ENCODE peak calls at places on chromosomes 12 and 14, in four cellular contexts. A, C, R and X are unnamed samples.
A peak's percentile ranks its signal among the peaks of the same experiment; 100 is the strongest.

GRCh38 chr12:124909831-124910560 is 4.5 kb downstream of the UBC start:
- DNase-seq in A (no peak), C (peak; percentile 35), R (peak; percentile 31), X (no peak)

GRCh38 chr12:45219621-45220020 is 3.7 kb downstream of the ANO6 start:
- DNase-seq in A (no peak), C (no peak), R (peak; percentile 39), X (no peak)

GRCh38 chr12:56683-57346 is 9.8 kb upstream of the IQSEC3 start:
- DNase-seq in C (no peak), R (no peak), A (no peak), X (no peak)

GRCh38 chr12:9730011-9730410 is 2.9 kb downstream of the CLECL1 start:
- DNase-seq in A (no peak), R (no peak), C (no peak), X (no peak)

GRCh38 chr14:55146425-55146824 is 17.4 kb downstream of the LGALS3 start:
- DNase-seq in A (no peak), R (no peak), C (no peak), X (no peak)

GRCh38 chr12:5969156-5969973 is 24.3 kb upstream of the ANO2 start:
- DNase-seq in C (no peak), R (no peak), A (no peak), X (no peak)

GRCh38 chr12:67927815-67928214 is 61.4 kb upstream of the IFNG-AS1 start:
- DNase-seq in A (no peak), R (no peak), C (no peak), X (no peak)

GRCh38 chr12:58584885-58585284 is 335.4 kb downstream of the LRIG3 start:
- DNase-seq in A (no peak), R (no peak), C (no peak), X (no peak)

GRCh38 chr12:130713581-130713991 is 2.5 kb downstream of the RIMBP2 start:
- DNase-seq in A (no peak), C (no peak), R (no peak), X (peak; percentile 42)

GRCh38 chr14:23443881-23444280 is 8.4 kb upstream of the MYH7 start:
- DNase-seq in C (no peak), A (no peak), R (no peak), X (no peak)

GRCh38 chr14:77882098-77882497 is 82.2 kb downstream of the ADCK1 start:
- DNase-seq in R (no peak), C (no peak), A (peak; percentile 37), X (peak; percentile 93)

GRCh38 chr12:66144796-66145754 is 14.5 kb upstream of the LLPH start:
- DNase-seq in A (peak; percentile 55), C (peak; percentile 31), R (peak; percentile 24), X (peak; percentile 46)

GRCh38 chr12:116346751-116347150 is 69.3 kb upstream of the MED13L start:
- DNase-seq in C (peak; percentile 87), A (no peak), R (no peak), X (peak; percentile 27)

GRCh38 chr12:83827860-83828259 is 1084.7 kb downstream of the SLC6A15 start:
- DNase-seq in R (no peak), A (no peak), C (no peak), X (no peak)

GRCh38 chr12:18382486-18382885 is 121.2 kb downstream of the PIK3C2G start:
- DNase-seq in A (no peak), C (peak; percentile 29), R (no peak), X (no peak)

GRCh38 chr12:39587247-39587646 is 32.4 kb downstream of the ABCD2 start:
- DNase-seq in C (no peak), A (no peak), R (no peak), X (no peak)

GRCh38 chr12:79420146-79420618 is 270.6 kb downstream of the PAWR start:
- DNase-seq in C (peak; percentile 97), R (no peak), A (peak; percentile 64), X (no peak)

GRCh38 chr14:20632448-20632830 is 9.1 kb downstream of the OR6S1 start:
- DNase-seq in C (no peak), A (no peak), R (no peak), X (no peak)

GRCh38 chr12:24945822-24946221 is 3.1 kb downstream of the BCAT1 start:
- DNase-seq in C (no peak), R (no peak), A (no peak), X (no peak)

GRCh38 chr12:87428701-87429277 is 600.4 kb downstream of the C12orf50 start:
- DNase-seq in R (no peak), C (peak; percentile 54), A (no peak), X (no peak)
- TF ChIP-seq CTCF in R (no peak), C (no peak), A (no peak), X (no peak)

DNA sequence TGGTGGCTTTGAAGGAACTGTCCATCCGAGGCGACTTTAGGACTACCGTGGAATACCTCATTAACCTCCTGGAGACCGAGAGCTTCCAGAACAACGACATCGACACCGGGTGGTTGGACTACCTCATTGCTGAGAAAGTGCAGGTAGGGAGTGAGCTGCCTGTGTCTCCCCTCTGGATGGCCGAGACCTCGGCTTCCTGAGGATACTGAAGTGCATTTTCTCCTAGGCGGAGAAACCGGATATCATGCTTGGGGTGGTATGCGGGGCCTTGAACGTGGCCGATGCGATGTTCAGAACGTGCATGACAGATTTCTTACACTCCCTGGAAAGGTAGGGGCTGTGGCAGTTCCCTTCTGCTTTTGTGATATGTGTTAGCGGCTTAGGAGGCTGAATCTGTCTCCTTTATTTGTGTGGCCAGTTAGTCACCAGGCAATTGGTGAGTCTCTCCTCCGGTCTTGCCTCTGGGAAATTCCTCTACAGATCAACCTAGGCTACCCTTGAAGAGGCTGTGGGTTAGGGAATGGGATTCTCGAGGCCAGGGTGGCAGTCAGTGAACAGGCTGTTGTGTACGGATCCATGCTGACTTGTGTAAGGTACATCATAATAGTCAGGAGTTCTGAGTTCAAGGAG is 75.3 kb downstream of the ACACB start:
- DNase-seq in C (no peak), A (no peak), R (no peak), X (no peak)
- H3K4me3 ChIP-seq in C (no peak overlapping the region), A (no peak overlapping the region), R (no peak overlapping the region), X (no peak overlapping the region)

GRCh38 chr12:53059434-53060063 is 9.7 kb downstream of the TNS2 start:
- DNase-seq in C (no peak), R (no peak), A (no peak), X (no peak)
- H3K27ac ChIP-seq in C (no peak overlapping the region), R (peak overlapping the region; percentile 74), A (no peak overlapping the region), X (peak overlapping the region; percentile 6)

GRCh38 chr14:40113671-40114070 is 681.4 kb upstream of the FBXO33 start:
- DNase-seq in A (no peak), C (no peak), R (no peak), X (no peak)
- TF ChIP-seq CTCF in A (no peak), C (no peak), R (no peak), X (no peak)

GRCh38 chr12:27012982-27013255 is 1.3 kb downstream of the TM7SF3 start:
- DNase-seq in R (no peak), C (no peak), A (no peak), X (no peak)
- H3K4me3 ChIP-seq in R (peak overlapping the region; percentile 98), C (peak overlapping the region; percentile 91), A (peak overlapping the region; percentile 51), X (no peak overlapping the region)

GRCh38 chr12:88166179-88166578 is 24.1 kb downstream of the TMTC3 start:
- DNase-seq in A (no peak), R (no peak), C (no peak), X (no peak)

GRCh38 chr12:88167384-88167783 is 25.3 kb downstream of the TMTC3 start:
- DNase-seq in A (no peak), C (no peak), R (no peak), X (no peak)

GRCh38 chr12:88163371-88163770 is 21.3 kb downstream of the TMTC3 start:
- DNase-seq in C (no peak), A (no peak), R (no peak), X (no peak)
- H3K27ac ChIP-seq in C (no peak overlapping the region), A (no peak overlapping the region), R (no peak overlapping the region), X (no peak overlapping the region)

DNA sequence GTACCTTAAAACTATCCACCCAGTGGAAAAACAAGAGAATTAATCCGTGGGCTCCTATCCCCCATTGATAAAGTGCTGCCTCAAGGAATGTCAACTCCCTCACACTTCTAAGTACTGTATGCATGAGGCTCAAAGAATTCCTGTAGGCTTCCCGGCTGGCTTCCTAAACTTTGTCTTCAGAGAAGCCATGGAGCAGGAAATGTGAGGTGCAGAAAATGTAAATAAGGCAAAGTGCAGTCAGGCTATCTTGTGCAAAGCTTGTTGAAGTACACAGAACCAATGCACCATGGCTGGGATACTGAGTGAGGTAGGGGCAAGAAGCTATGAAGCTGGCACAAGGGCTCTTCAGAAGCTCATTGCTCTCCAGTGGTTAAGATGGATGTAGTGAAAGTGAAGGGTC is 611.0 kb downstream of the FSCB start:
- DNase-seq in C (no peak), R (no peak), A (no peak), X (no peak)
- TF ChIP-seq CTCF in C (no peak), R (no peak), A (no peak), X (no peak)

DNA sequence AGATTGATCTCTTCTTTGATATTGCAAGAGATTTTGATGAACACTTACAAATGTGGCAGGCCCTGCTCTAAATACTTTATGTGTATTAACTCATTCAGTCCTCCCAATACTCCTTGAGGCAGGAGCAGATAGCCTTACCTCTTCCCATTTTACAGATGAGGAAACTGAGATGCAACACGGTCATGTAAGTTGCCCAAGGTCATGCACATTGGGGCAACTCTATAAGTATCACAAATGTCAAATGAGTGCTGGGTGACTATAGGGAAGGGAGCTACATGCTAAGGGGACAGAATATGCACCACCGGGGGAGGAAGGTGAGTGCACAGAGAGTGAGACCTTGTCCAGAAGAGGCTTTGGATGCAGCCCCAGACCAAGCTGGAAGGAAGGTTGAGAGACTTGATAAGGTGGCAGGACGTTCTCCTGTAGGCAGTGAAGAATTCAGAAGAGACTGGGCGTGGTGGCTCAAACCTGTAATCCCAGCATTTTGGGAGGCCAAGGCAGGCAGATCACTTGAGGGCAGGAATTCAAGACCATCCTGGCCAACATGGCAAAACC is 132.3 kb upstream of the PWP1 start:
- DNase-seq in A (no peak), C (no peak), R (no peak), X (no peak)
- H3K4me3 ChIP-seq in A (no peak overlapping the region), C (no peak overlapping the region), R (no peak overlapping the region), X (no peak overlapping the region)

DNA sequence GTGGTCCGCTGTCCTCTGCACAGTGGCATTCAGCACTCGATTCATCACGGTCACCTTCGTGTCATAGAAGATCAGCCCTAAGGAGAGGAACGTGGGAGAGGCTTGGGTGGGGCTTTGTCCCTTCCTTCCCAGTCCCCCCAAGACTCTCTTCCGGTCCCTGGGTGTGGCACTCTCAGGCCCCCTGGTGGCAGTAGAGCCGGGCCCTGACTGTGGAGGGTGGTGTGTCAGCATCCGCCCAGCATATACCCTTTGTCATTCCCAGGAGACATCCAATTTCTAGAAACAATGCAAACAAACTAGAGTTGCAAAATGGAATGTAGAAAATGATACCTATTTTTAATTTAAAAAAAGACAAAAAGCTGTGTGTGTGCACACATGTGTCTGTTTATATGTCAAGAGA is 45.0 kb downstream of the TRAFD1 start:
- DNase-seq in R (no peak), C (no peak), A (no peak), X (no peak)
- H3K27ac ChIP-seq in R (no peak overlapping the region), C (no peak overlapping the region), A (peak overlapping the region; percentile 3), X (no peak overlapping the region)